ENCODE peak calls at places on chromosome 10, in ten cellular contexts. J, H, K, T, R, A, O, B, Q and C are unnamed samples.

GRCh38 chr10:52951819-52952218 is 179.2 kb upstream of the MBL2 start:
- DNase-seq in J (peak), H (no peak), K (peak), T (no peak), R (peak), A (no peak), O (no peak), B (peak), Q (no peak), C (no peak)

GRCh38 chr10:79209831-79210230 is 137.4 kb upstream of the PPIF start:
- DNase-seq in J (no peak), H (no peak), K (no peak), T (no peak), R (no peak), A (no peak), O (no peak), B (no peak), Q (no peak), C (no peak)

GRCh38 chr10:61793760-61794713 is 107.5 kb upstream of the ARID5B start:
- DNase-seq in J (no peak), H (peak), K (no peak), T (peak), R (peak), A (no peak), O (no peak), B (peak), Q (no peak), C (no peak)

GRCh38 chr10:119652361-119652760 is 1.2 kb downstream of the BAG3 start:
- DNase-seq in J (no peak), H (no peak), K (peak), T (no peak), R (peak), A (no peak), O (peak), B (no peak), Q (no peak), C (no peak)

GRCh38 chr10:124719213-124719851 is 24.8 kb downstream of the FAM53B start:
- DNase-seq in J (peak), H (peak), K (peak), T (peak), R (peak), A (peak), O (peak), B (no peak), Q (no peak), C (no peak)

GRCh38 chr10:19620867-19621266 is 195.4 kb upstream of the PLXDC2 start:
- DNase-seq in J (no peak), H (no peak), K (no peak), T (no peak), R (no peak), A (no peak), O (no peak), B (no peak), Q (no peak), C (no peak)

GRCh38 chr10:61341008-61341407 is 112.2 kb downstream of the TMEM26 start:
- DNase-seq in J (no peak), H (no peak), K (no peak), T (no peak), R (no peak), A (no peak), O (no peak), B (no peak), Q (no peak), C (no peak)

GRCh38 chr10:44715081-44715480 is 196.1 kb upstream of the TMEM72 start:
- DNase-seq in J (no peak), H (no peak), K (no peak), T (no peak), R (no peak), A (no peak), O (no peak), B (no peak), Q (no peak), C (no peak)

GRCh38 chr10:111999205-111999914 is 184.2 kb downstream of the GPAM start:
- DNase-seq in J (no peak), H (no peak), K (no peak), T (no peak), R (no peak), A (no peak), O (no peak), B (no peak), Q (no peak), C (no peak)

GRCh38 chr10:43402880-43403452 is 6.0 kb downstream of the HNRNPF start:
- DNase-seq in J (no peak), H (no peak), K (no peak), T (no peak), R (no peak), A (peak), O (no peak), B (no peak), Q (no peak), C (no peak)

GRCh38 chr10:50577681-50578350 is 45.9 kb downstream of the SGMS1 start:
- DNase-seq in J (no peak), H (no peak), K (no peak), T (no peak), R (peak), A (no peak), O (no peak), B (no peak), Q (no peak), C (no peak)

GRCh38 chr10:76881477-76882220 is 756.0 kb downstream of the KCNMA1 start:
- DNase-seq in J (no peak), H (no peak), K (no peak), T (no peak), R (no peak), A (no peak), O (no peak), B (no peak), Q (no peak), C (no peak)

GRCh38 chr10:70650104-70650503 is 22.2 kb upstream of the ADAMTS14 start:
- DNase-seq in J (no peak), H (no peak), K (no peak), T (no peak), R (no peak), A (no peak), O (no peak), B (no peak), Q (no peak), C (no peak)

GRCh38 chr10:110336111-110336721 is 31.5 kb upstream of the SMNDC1 start:
- DNase-seq in J (peak), H (no peak), K (no peak), T (no peak), R (peak), A (no peak), O (no peak), B (no peak), Q (no peak), C (no peak)

GRCh38 chr10:75502389-75502788 is 71.0 kb downstream of the LRMDA start:
- DNase-seq in J (no peak), H (no peak), K (no peak), T (no peak), R (no peak), A (no peak), O (no peak), B (no peak), Q (no peak), C (no peak)

GRCh38 chr10:24552346-24553016 is 171.2 kb downstream of the ARHGAP21 start:
- DNase-seq in J (peak), H (no peak), K (peak), T (no peak), R (no peak), A (no peak), O (no peak), B (no peak), Q (no peak), C (no peak)